ENCODE peak calls at places on chromosome 14, in ten cellular contexts. N is PC-9; B is WERI-Rb-1; M is astrocyte; S is upper lobe of right lung; A is small intestine; K is CD8-positive, alpha-beta memory T cell; I is AG04450; O is trophoblast cell; Z is H1. C is an unnamed sample.

GRCh38 chr14:20986811-20987210 is 3.0 kb upstream of the METTL17 start:
- DNase-seq in N (peak), B (no peak), M (peak), S (no peak), A (peak), K (no peak), I (peak), O (peak), Z (no peak), C (no peak)

GRCh38 chr14:66078031-66078430 is 408.1 kb upstream of the CCDC196 start:
- DNase-seq in N (no peak), B (no peak), M (no peak), S (no peak), A (no peak), K (no peak), I (no peak), O (no peak), Z (no peak), C (no peak)

GRCh38 chr14:93946506-93947170 is 19.5 kb downstream of the FAM181A start:
- DNase-seq in N (peak), B (no peak), M (peak), S (no peak), A (no peak), K (no peak), I (no peak), O (peak), Z (no peak), C (no peak)

GRCh38 chr14:50260511-50260910 is 29.1 kb upstream of the SOS2 start:
- DNase-seq in N (peak), B (no peak), M (peak), S (no peak), A (peak), K (no peak), I (peak), O (peak), Z (no peak), C (no peak)

GRCh38 chr14:67187826-67188225 is 1.4 kb upstream of the GARIN2 start:
- DNase-seq in N (peak), B (peak), M (peak), S (no peak), A (no peak), K (no peak), I (peak), O (no peak), Z (no peak), C (no peak)

GRCh38 chr14:100410056-100410565 is 87.0 kb downstream of the SLC25A47 start:
- DNase-seq in N (no peak), B (no peak), M (peak), S (no peak), A (no peak), K (no peak), I (no peak), O (no peak), Z (no peak), C (no peak)

GRCh38 chr14:88204221-88204620 is 118.8 kb downstream of the KCNK10 start:
- DNase-seq in N (no peak), B (no peak), M (no peak), S (no peak), A (peak), K (no peak), I (no peak), O (no peak), Z (no peak), C (no peak)

GRCh38 chr14:75222208-75222701 is 45.8 kb upstream of the TMED10 start:
- DNase-seq in N (peak), B (no peak), M (peak), S (peak), A (no peak), K (no peak), I (peak), O (peak), Z (no peak), C (no peak)

GRCh38 chr14:56895154-56895553 is 84.9 kb upstream of the OTX2 start:
- DNase-seq in N (no peak), B (no peak), M (no peak), S (no peak), A (no peak), K (no peak), I (no peak), O (no peak), Z (no peak), C (no peak)

DNA sequence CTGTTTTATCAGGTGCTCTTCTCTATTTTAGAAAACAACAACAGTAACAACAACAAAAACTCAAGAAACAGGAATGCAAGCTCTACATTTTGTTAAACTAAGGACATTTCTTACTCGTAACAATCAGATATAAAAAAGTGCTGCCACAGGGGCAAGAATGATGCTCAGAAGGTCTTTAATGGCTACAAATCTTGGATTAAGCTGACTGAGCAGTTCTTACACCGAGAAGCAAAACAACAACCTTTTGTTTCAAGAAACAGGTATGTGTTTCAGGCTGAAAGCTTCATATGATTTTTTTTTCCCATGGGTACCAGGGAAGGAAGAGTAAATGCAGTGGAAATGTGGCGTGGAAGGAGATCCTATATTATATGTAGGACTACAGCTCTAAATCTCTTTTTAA is 786.8 kb upstream of the FBXO33 start:
- DNase-seq in N (no peak), B (no peak), M (no peak), S (no peak), A (no peak), K (no peak), I (no peak), O (no peak), Z (no peak), C (no peak)
- H3K27ac ChIP-seq in N (no peak), B (no peak), M (no peak), S (no peak), A (no peak), K (no peak), I (no peak), O (no peak), Z (no peak), C (no peak)

DNA sequence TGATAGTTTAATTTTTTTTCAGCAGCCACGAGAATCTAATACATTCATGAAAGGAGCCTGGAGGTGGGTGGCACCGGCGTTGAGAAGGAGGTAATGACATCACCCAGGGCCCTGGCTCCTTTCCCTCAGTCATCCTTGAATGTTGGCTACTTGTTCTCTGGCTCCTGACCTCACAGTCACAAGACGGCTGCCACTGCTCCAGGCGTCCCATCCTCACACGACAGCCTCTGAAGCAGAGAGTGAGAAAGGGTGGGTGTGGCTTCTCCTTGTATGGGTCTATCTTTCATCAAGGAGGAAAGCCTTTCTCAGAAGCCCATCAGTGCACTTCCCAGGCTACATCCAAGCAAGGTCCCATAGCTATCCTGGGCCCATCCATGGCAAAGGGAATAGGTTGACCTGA is 207.6 kb upstream of the C14orf180 start:
- DNase-seq in N (no peak), B (no peak), M (no peak), S (no peak), A (no peak), K (no peak), I (no peak), O (no peak), Z (no peak), C (no peak)
- H3K4me3 ChIP-seq in N (no peak), B (no peak), M (no peak), S (no peak), A (no peak), K (no peak), I (no peak), O (no peak), Z (no peak), C (no peak)

DNA sequence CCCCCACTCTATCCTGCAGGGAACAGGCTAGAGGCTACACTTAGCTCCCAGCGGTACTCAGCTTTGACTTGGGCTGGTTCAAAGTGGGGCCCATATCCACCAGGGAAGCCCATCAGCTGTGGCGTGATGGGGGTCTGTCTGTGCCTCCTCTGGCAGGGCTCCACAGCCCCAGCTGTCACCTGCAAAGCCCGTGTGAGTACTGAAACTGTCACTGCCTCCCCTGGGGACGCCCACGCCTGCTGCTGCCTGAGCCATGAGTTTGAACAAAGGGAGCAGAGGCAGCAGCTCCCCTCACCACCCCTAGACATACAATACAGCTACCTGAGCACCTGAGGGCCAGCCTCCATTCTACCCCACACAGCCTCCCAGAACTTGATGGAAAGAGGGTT is 5.0 kb downstream of the REM2 start:
- DNase-seq in N (no peak), B (no peak), M (no peak), S (no peak), A (no peak), K (no peak), I (no peak), O (no peak), Z (no peak), C (no peak)
- H3K27ac ChIP-seq in N (no peak), B (no peak), M (no peak), S (no peak), A (no peak), K (peak), I (no peak), O (no peak), Z (no peak), C (no peak)

DNA sequence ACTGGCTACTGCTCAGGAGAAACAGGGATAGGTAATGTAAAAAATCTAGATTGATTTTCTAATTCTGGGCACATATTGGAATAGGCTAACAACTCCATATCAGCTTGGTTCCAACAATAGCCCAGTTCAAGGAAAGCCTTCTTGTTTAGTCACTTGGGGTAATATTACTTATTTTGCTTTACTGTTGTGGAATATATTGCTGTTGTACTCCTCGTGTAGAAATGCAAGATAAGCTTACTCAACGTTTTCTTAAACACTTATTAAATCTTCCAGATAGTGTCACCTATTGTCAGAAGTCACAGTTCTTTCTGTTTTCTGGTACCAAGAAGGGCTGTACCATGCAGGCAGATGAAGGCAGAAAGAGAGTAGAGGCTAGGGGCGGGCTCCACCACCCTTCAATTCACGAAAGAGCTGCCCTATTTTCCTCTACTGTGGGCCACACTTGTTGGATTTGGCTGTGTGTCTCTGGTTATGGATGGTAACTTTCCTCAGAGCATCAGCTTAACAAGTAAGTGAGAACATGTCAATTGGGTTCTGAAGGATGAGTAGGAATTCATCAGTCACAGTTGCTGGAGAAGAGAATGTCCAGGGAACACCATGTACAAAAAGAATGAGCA is 38.0 kb downstream of the CLMN start:
- DNase-seq in N (no peak), B (no peak), M (no peak), S (no peak), A (no peak), K (no peak), I (no peak), O (no peak), Z (no peak), C (no peak)
- H3K4me3 ChIP-seq in N (no peak), B (no peak), M (no peak), S (no peak), A (no peak), K (no peak), I (no peak), O (no peak), Z (no peak), C (no peak)

C was measured in dorsolateral prefrontal cortex.